ENCODE peak calls at places on chromosomes 13 and 19, in eight cellular contexts. I, P, G, Y, K, J, Q and L are unnamed samples. For H3K4me1 and H3K9me3, the result is how much of the 10 kb centered on the place peaks cover.

GRCh38 chr13:110913322-110913721 is 1.5 kb downstream of the ANKRD10 start:
- DNase-seq in I (no peak), P (no peak), G (no peak), Y (no peak), K (peak), J (peak), Q (no peak), L (no peak)

GRCh38 chr13:110680852-110681251 is 25.1 kb downstream of the CARS2 start:
- DNase-seq in I (peak), P (no peak), G (no peak), Y (no peak), K (no peak), J (peak), Q (no peak), L (no peak)

GRCh38 chr13:110713981-110714797 is 689 bp downstream of the ING1 start:
- DNase-seq in I (peak), P (peak), G (peak), Y (peak), K (peak), J (peak), Q (peak), L (peak)

GRCh38 chr13:106528711-106529414 is 6.6 kb downstream of the EFNB2 start:
- DNase-seq in I (no peak), P (no peak), G (no peak), Y (no peak), K (no peak), J (no peak), Q (peak), L (no peak)

GRCh38 chr13:72109863-72110262 is 242.9 kb upstream of the DACH1 start:
- DNase-seq in I (no peak), P (no peak), G (no peak), Y (no peak), K (no peak), J (no peak), Q (no peak), L (no peak)

GRCh38 chr13:45352031-45352430 is 11.0 kb upstream of the TPT1 start:
- DNase-seq in I (no peak), P (no peak), G (no peak), Y (no peak), K (no peak), J (no peak), Q (no peak), L (no peak)

GRCh38 chr19:58338825-58339558 is 12.2 kb downstream of the ZSCAN22 start:
- DNase-seq in I (no peak), P (no peak), G (no peak), Y (no peak), K (no peak), J (no peak), Q (no peak), L (no peak)

GRCh38 chr13:110410000-110410399 is 102.9 kb downstream of the COL4A2 start:
- DNase-seq in I (no peak), P (no peak), G (no peak), Y (no peak), K (no peak), J (no peak), Q (no peak), L (peak)

GRCh38 chr13:33349996-33350826 is 64.7 kb upstream of the STARD13 start:
- DNase-seq in I (peak), P (peak), G (peak), Y (peak), K (peak), J (peak), Q (peak), L (peak)

GRCh38 chr13:53198699-53199098 is 170.1 kb downstream of the OLFM4 start:
- DNase-seq in I (no peak), P (no peak), G (no peak), Y (no peak), K (no peak), J (no peak), Q (no peak), L (no peak)

DNA sequence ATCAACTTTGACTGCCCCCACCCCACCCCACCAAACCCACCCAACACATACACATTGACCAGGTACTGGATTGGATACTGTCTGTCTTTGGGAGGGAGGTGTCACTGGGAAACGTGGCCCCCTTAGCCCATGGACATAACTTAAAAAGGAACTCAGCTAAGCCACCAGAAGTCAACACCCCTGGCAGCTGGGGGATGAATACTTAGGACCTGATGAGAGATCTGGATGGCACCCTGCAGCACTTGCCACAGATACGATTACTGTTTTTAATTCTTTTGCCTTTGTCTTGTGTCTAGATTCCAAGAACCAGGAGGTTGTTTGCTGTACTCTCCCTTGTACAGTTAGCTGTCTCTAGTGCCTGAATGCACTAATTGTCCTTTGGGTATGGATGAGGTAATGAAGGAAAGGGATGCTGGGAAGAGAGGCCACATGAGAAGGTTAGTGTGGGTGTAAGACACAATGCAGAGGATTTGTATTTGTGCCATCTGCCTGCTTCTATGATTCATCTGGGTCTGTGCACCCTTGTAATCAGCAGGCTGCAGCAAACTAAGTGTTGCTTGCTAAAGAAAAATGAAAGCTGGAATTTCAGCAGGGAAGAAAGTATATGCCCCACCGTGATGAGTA is 385.8 kb downstream of the KCNRG start:
- DNase-seq in I (no peak), P (no peak), G (no peak), Y (no peak), K (no peak), J (peak), Q (no peak), L (no peak)
- H3K4me3 ChIP-seq in I (no peak), P (no peak), G (no peak), Y (no peak), K (no peak), J (no peak), Q (no peak), L (no peak)

GRCh38 chr13:39577833-39578232 is 25.2 kb downstream of the LHFPL6 start:
- DNase-seq in I (peak), P (no peak), G (no peak), Y (no peak), K (no peak), J (no peak), Q (no peak), L (no peak)

GRCh38 chr13:39571502-39572092 is 31.4 kb downstream of the LHFPL6 start:
- DNase-seq in I (no peak), P (peak), G (no peak), Y (no peak), K (no peak), J (no peak), Q (no peak), L (no peak)

GRCh38 chr13:39578821-39579291 is 24.1 kb downstream of the LHFPL6 start:
- DNase-seq in I (no peak), P (no peak), G (no peak), Y (no peak), K (no peak), J (no peak), Q (no peak), L (no peak)

GRCh38 chr13:39577203-39577602 is 25.8 kb downstream of the LHFPL6 start:
- DNase-seq in I (no peak), P (no peak), G (no peak), Y (no peak), K (no peak), J (no peak), Q (no peak), L (no peak)

GRCh38 chr13:39575641-39576238 is 27.3 kb downstream of the LHFPL6 start:
- DNase-seq in I (no peak), P (no peak), G (no peak), Y (no peak), K (no peak), J (no peak), Q (no peak), L (no peak)
- H3K4me1 ChIP-seq in I (under half), P (half or more), G (under half), Y (under half), K (under half), J (under half), Q (under half), L (under half)

GRCh38 chr19:21584532-21584931 is 79.1 kb downstream of the ZNF429 start:
- DNase-seq in I (no peak), P (no peak), G (no peak), Y (no peak), K (no peak), J (no peak), Q (no peak), L (no peak)
- H3K9me3 ChIP-seq in I (under half), P (under half), G (under half), Y (half or more), K (under half), J (under half), Q (under half), L (under half)

GRCh38 chr13:26664942-26665341 is 95.6 kb downstream of the GPR12 start:
- DNase-seq in I (no peak), P (no peak), G (no peak), Y (no peak), K (no peak), J (no peak), Q (no peak), L (no peak)
- H3K4me3 ChIP-seq in I (no peak), P (no peak), G (no peak), Y (no peak), K (no peak), J (no peak), Q (no peak), L (no peak)